ENCODE peak calls at places on chromosome 17, in seven cellular contexts. A is lung, M is ascending aorta, F is mesendoderm, D is right lobe of liver, N is fibroblast of lung, Y is right cardiac atrium. X is an unnamed sample.

GRCh38 chr17:6812295-6812694 is 19.2 kb downstream of the TEKT1 start:
- DNase-seq in A (no peak), M (no peak), F (no peak), D (no peak), N (no peak), Y (no peak), X (no peak)

GRCh38 chr17:78817123-78817522 is 23.5 kb downstream of the USP36 start:
- DNase-seq in A (no peak), M (no peak), F (no peak), D (no peak), N (no peak), Y (no peak), X (no peak)

GRCh38 chr17:18277076-18277475 is 16.6 kb downstream of the MIEF2 start:
- DNase-seq in A (no peak), M (no peak), F (no peak), D (no peak), N (no peak), Y (no peak), X (no peak)

GRCh38 chr17:10091051-10091450 is 107.4 kb downstream of the GAS7 start:
- DNase-seq in A (no peak), M (no peak), F (no peak), D (no peak), N (no peak), Y (no peak), X (no peak)

GRCh38 chr17:77609553-77610517 is 348.7 kb upstream of the TNRC6C start:
- DNase-seq in A (no peak), M (peak; percentile 68), F (no peak), D (no peak), N (peak; percentile 17), Y (no peak), X (no peak)

GRCh38 chr17:76191891-76192290 is 48.4 kb downstream of the RNF157 start:
- DNase-seq in A (no peak), M (no peak), F (no peak), D (no peak), N (no peak), Y (no peak), X (no peak)

GRCh38 chr17:4747847-4748246 is 8.1 kb upstream of the CXCL16 start:
- DNase-seq in A (no peak), M (no peak), F (no peak), D (peak; percentile 28), N (no peak), Y (no peak), X (no peak)

GRCh38 chr17:76695059-76695892 is 15.5 kb downstream of the MXRA7 start:
- DNase-seq in A (no peak), M (no peak), F (no peak), D (no peak), N (no peak), Y (no peak), X (no peak)

GRCh38 chr17:32742686-32743538 is 134.0 kb downstream of the MYO1D start:
- DNase-seq in A (no peak), M (no peak), F (no peak), D (no peak), N (no peak), Y (no peak), X (no peak)

GRCh38 chr17:2928294-2928890 is 132.2 kb downstream of the RAP1GAP2 start:
- DNase-seq in A (no peak), M (no peak), F (no peak), D (no peak), N (no peak), Y (no peak), X (no peak)

GRCh38 chr17:46012506-46013079 is 13.5 kb downstream of the STH start:
- DNase-seq in A (no peak), M (no peak), F (no peak), D (peak; percentile 35), N (no peak), Y (no peak), X (no peak)

GRCh38 chr17:43591750-43592562 is 45.8 kb upstream of the ETV4 start:
- DNase-seq in A (peak; percentile 41), M (peak; percentile 88), F (peak; percentile 86), D (no peak), N (peak; percentile 73), Y (peak; percentile 88), X (peak; percentile 91)

GRCh38 chr17:2266045-2266864 is 37.3 kb downstream of the SMG6 start:
- DNase-seq in A (peak; percentile 31), M (peak; percentile 69), F (no peak), D (no peak), N (no peak), Y (no peak), X (no peak)

GRCh38 chr17:37220609-37220953 is 155.2 kb upstream of the C17orf78 start:
- DNase-seq in A (no peak), M (no peak), F (peak; percentile 58), D (no peak), N (peak; percentile 46), Y (no peak), X (peak; percentile 46)

GRCh38 chr17:37213927-37214326 is 161.9 kb upstream of the C17orf78 start:
- DNase-seq in A (no peak), M (no peak), F (no peak), D (no peak), N (no peak), Y (no peak), X (no peak)

GRCh38 chr17:37219876-37220608 is 155.7 kb upstream of the C17orf78 start:
- DNase-seq in A (no peak), M (no peak), F (no peak), D (no peak), N (no peak), Y (no peak), X (no peak)

GRCh38 chr17:37221865-37222264 is 153.9 kb upstream of the C17orf78 start:
- DNase-seq in A (no peak), M (no peak), F (no peak), D (no peak), N (no peak), Y (no peak), X (no peak)

GRCh38 chr17:37218849-37219248 is 156.9 kb upstream of the C17orf78 start:
- DNase-seq in A (no peak), M (no peak), F (peak; percentile 24), D (no peak), N (no peak), Y (no peak), X (no peak)
- H3K27ac ChIP-seq in A (no peak overlapping the region), M (no peak overlapping the region), F (no peak overlapping the region), D (no peak overlapping the region), N (no peak overlapping the region), Y (no peak overlapping the region), X (no peak overlapping the region)

GRCh38 chr17:50916026-50916707 is 50.0 kb upstream of the TOB1 start:
- DNase-seq in A (no peak), M (no peak), F (no peak), D (peak; percentile 11), N (no peak), Y (no peak), X (no peak)

GRCh38 chr17:50918933-50919296 is 52.8 kb upstream of the TOB1 start:
- DNase-seq in A (no peak), M (no peak), F (no peak), D (peak; percentile 55), N (no peak), Y (no peak), X (no peak)

GRCh38 chr17:50918071-50918932 is 52.1 kb upstream of the TOB1 start:
- DNase-seq in A (no peak), M (no peak), F (no peak), D (peak; percentile 55), N (no peak), Y (no peak), X (no peak)

GRCh38 chr17:50916708-50917417 is 50.7 kb upstream of the TOB1 start:
- DNase-seq in A (no peak), M (no peak), F (no peak), D (no peak), N (no peak), Y (no peak), X (no peak)

DNA sequence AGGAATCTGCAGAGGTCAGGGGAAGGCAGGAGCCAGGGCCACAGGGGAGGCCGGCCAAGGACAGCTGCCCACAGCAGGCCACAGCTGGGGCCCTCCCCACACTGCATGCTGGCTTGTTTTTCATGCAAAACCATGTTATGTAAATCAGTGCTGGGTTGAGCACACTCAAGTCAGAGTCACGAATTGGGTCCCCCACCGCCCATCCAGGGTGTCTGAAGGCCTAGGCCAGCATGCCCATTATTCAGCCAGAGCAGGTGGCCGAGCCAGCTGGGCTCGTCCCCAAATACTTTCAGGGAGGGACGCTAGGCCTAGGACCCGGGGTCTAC is 51.2 kb upstream of the TOB1 start:
- DNase-seq in A (no peak), M (no peak), F (no peak), D (peak; percentile 48), N (no peak), Y (no peak), X (no peak)
- H3K4me1 ChIP-seq in A (no peaks in the 10 kb centered on the region), M (peaks cover 16% of the 10 kb centered on the region), F (peaks cover 10% of the 10 kb centered on the region), D (peaks cover 33% of the 10 kb centered on the region), N (peaks cover 2% of the 10 kb centered on the region), Y (peaks cover 4% of the 10 kb centered on the region), X (peaks cover 28% of the 10 kb centered on the region)

DNA sequence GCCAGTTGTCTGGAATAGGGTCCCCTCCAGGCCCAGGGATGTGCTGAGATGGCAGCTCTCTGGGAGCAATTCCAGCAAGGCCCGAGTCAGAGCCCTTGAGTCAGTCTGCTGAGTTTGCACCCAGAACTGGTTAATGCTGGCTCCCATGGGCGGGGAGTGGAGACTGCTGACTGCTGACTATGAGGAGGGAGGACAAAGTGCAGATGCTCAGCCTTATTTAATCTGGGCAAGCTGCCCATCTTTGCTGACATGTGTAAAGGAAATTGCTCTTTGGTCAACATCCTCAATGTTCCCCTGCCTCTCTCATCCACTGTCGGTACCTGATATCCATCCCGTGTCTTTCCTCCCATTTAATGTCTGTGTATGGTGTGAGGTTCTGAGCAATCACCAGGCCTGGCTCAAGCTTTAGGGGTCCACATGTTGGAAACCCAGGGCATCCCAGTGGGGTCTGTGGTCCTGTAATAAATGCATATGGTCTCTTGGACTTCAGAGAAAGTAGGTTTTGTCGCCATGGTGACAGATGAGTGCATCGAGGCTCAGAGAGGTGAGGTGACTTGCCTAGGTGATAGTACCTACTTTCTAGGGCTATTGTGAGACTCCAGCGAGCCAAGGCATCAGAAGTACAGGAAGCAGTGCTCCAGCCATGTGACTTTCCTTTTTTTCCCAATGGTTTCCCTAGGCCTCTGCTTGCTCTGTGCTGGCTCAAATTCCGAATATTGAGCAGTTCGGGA is 20.0 kb upstream of the RNF135 start:
- DNase-seq in A (peak; percentile 65), M (peak; percentile 80), F (no peak), D (peak; percentile 90), N (peak; percentile 93), Y (peak; percentile 67), X (no peak)
- H3K27ac ChIP-seq in A (no peak overlapping the region), M (no peak overlapping the region), F (no peak overlapping the region), D (peak overlapping the region; percentile 43), N (no peak overlapping the region), Y (no peak overlapping the region), X (no peak overlapping the region)

GRCh38 chr17:59845595-59846390 is 47.0 kb downstream of the TUBD1 start:
- DNase-seq in A (peak; percentile 65), M (no peak), F (peak; percentile 72), D (peak; percentile 73), N (peak; percentile 93), Y (no peak), X (peak; percentile 51)

GRCh38 chr17:59848778-59849177 is 44.0 kb downstream of the TUBD1 start:
- DNase-seq in A (peak; percentile 74), M (no peak), F (no peak), D (peak; percentile 81), N (peak; percentile 94), Y (peak; percentile 67), X (no peak)

GRCh38 chr17:59844884-59845594 is 47.7 kb downstream of the TUBD1 start:
- DNase-seq in A (no peak), M (no peak), F (no peak), D (no peak), N (peak; percentile 77), Y (no peak), X (no peak)

GRCh38 chr17:59846391-59847165 is 46.2 kb downstream of the TUBD1 start:
- DNase-seq in A (peak; percentile 68), M (no peak), F (peak; percentile 43), D (no peak), N (peak; percentile 86), Y (peak; percentile 42), X (peak; percentile 49)

GRCh38 chr17:59848385-59848668 is 44.4 kb downstream of the TUBD1 start:
- DNase-seq in A (no peak), M (no peak), F (no peak), D (no peak), N (no peak), Y (no peak), X (no peak)
- H3K4me1 ChIP-seq in A (peaks cover 14% of the 10 kb centered on the region), M (peaks cover 44% of the 10 kb centered on the region), F (peaks cover 6% of the 10 kb centered on the region), D (peaks cover 47% of the 10 kb centered on the region), N (peaks cover 22% of the 10 kb centered on the region), Y (peaks cover 2% of the 10 kb centered on the region), X (peaks cover 21% of the 10 kb centered on the region)